ENCODE peak calls at places on chromosomes 1 and 21, in ten cellular contexts. C is mammary epithelial cell; H is breast epithelium; U is brain microvascular endothelial cell; D is CD4-positive, alpha-beta T cell; Q is psoas muscle; N is GM13976; Z is HFFc6; W is GM10248; F is fibroblast of the aortic adventitia. G is an unnamed sample.

GRCh38 chr1:229272164-229273158 is 1.6 kb downstream of the RAB4A start:
- DNase-seq in F (no peak), H (no peak), U (no peak), Z (no peak), D (no peak), W (no peak), C (no peak), Q (no peak), N (no peak), G (no peak)

GRCh38 chr1:116827607-116828125 is 73.4 kb downstream of the CD2 start:
- DNase-seq in D (no peak), N (no peak), H (no peak), F (no peak), W (no peak), Z (no peak), U (no peak), C (no peak), Q (no peak), G (no peak)

GRCh38 chr21:34131586-34131985 is 58.2 kb downstream of the MRPS6 start:
- DNase-seq in W (no peak), C (no peak), D (no peak), N (no peak), Z (no peak), Q (no peak), H (no peak), F (no peak), U (no peak), G (no peak)

GRCh38 chr1:59261537-59261936 is 35.4 kb upstream of the FGGY start:
- DNase-seq in H (no peak), W (no peak), N (no peak), Q (no peak), Z (no peak), D (no peak), U (no peak), C (no peak), F (peak), G (no peak)

GRCh38 chr1:202189012-202189790 is 4.4 kb upstream of the LGR6 start:
- DNase-seq in U (peak), Z (peak), N (peak), F (peak), H (peak), D (peak), C (peak), W (peak), Q (peak), G (peak)

GRCh38 chr1:69497847-69498246 is 69.9 kb upstream of the LRRC7 start:
- DNase-seq in H (no peak), C (no peak), Q (no peak), W (no peak), F (no peak), U (peak), D (no peak), Z (no peak), N (no peak), G (no peak)

GRCh38 chr1:97901017-97901658 is 19.7 kb downstream of the DPYD start:
- DNase-seq in N (no peak), F (peak), Q (no peak), W (no peak), C (no peak), U (no peak), D (no peak), Z (peak), H (no peak), G (no peak)

GRCh38 chr1:1250828-1251284 is 4.3 kb upstream of the C1QTNF12 start:
- DNase-seq in W (peak), Z (no peak), F (no peak), H (no peak), N (peak), U (no peak), C (peak), D (peak), Q (peak), G (no peak)

GRCh38 chr21:38802050-38803026 is 3.4 kb upstream of the ETS2 start:
- DNase-seq in U (no peak), W (no peak), N (no peak), Z (no peak), H (no peak), D (no peak), C (no peak), Q (no peak), F (no peak), G (no peak)

GRCh38 chr1:110017792-110018191 is 16.6 kb upstream of the STRIP1 start:
- DNase-seq in Q (no peak), C (peak), W (no peak), H (no peak), Z (no peak), U (no peak), D (no peak), F (no peak), N (no peak), G (no peak)

GRCh38 chr21:40166291-40166843 is 299.1 kb downstream of the PCP4 start:
- DNase-seq in C (no peak), H (no peak), N (no peak), F (no peak), Q (no peak), W (no peak), D (no peak), U (no peak), Z (peak), G (no peak)
- TF ChIP-seq CTCF in C (peak), H (no peak), N (no peak), F (no peak), Q (no peak), W (no peak), D (no peak), U (no peak), Z (peak), G (no peak)

GRCh38 chr1:46671554-46671953 is at the start of gene TEX38:
- DNase-seq in U (no peak), Z (no peak), W (no peak), N (no peak), H (no peak), C (no peak), F (no peak), Q (no peak), D (no peak), G (no peak)

GRCh38 chr1:46670134-46670533 is 1.5 kb upstream of the TEX38 start:
- DNase-seq in H (no peak), N (no peak), F (no peak), C (no peak), W (no peak), U (no peak), D (no peak), Q (no peak), Z (no peak), G (no peak)

GRCh38 chr1:46665983-46666382 is 2.2 kb downstream of the ATPAF1 start:
- DNase-seq in D (no peak), F (no peak), Z (no peak), C (no peak), W (no peak), N (no peak), Q (no peak), H (no peak), U (no peak), G (no peak)

GRCh38 chr1:46673749-46674182 is 2.1 kb downstream of the TEX38 start:
- DNase-seq in Z (peak), N (no peak), F (no peak), D (no peak), H (no peak), C (no peak), W (no peak), U (peak), Q (no peak), G (no peak)

GRCh38 chr1:46667782-46668760 is at the start of gene ATPAF1:
- DNase-seq in C (peak), N (peak), W (peak), H (peak), U (peak), Q (peak), D (peak), F (peak), Z (peak), G (peak)
- TF ChIP-seq CTCF in C (no peak), N (no peak), W (no peak), H (no peak), U (no peak), Q (no peak), D (no peak), F (no peak), Z (no peak), G (no peak)

GRCh38 chr1:83581747-83582146 is 417.2 kb downstream of the TTLL7 start:
- DNase-seq in Q (no peak), C (no peak), N (no peak), U (no peak), W (no peak), Z (no peak), D (no peak), H (no peak), F (no peak), G (no peak)

GRCh38 chr1:83588140-83588539 is 410.8 kb downstream of the TTLL7 start:
- DNase-seq in U (no peak), Q (no peak), D (no peak), C (no peak), Z (no peak), W (no peak), F (no peak), H (no peak), N (no peak), G (no peak)

DNA sequence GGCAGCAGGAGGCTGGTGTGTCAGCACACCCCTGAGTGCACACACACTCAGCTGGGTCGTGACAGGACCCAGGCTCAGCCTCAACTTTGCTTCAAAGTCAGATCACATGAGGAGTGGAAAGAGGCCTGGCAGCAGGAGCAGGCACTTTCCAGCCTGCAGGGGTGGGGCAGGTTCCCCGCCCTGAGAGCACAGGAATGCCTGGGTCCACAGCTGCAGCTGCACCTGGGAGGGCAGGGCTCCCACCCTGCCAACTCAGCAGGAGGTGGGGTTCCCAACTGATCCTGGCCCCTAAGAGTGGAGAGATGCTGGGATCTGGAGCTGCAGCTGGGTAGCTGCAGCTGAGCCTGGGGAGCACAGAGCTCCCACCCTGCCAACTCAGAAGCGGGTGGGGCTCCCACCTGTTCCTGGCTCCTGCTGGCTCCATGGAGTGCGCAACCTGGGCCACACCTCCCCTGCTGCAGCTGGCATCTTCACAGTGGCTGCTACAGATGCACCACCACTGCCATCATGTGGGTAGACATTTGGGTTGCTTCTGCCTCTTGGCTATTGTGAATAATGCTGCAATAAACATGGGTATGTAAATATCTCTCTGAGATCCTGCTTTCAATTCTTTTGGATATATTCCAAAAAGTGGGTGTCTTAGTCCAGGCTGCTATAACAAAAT is 415.4 kb downstream of the TTLL7 start:
- DNase-seq in Q (no peak), U (no peak), C (no peak), Z (no peak), F (peak), W (no peak), N (no peak), H (no peak), D (peak), G (no peak)
- TF ChIP-seq CTCF in Q (no peak), U (no peak), C (peak), Z (no peak), F (no peak), W (peak), N (no peak), H (no peak), D (peak), G (no peak)

GRCh38 chr21:36606292-36606982 is 92.5 kb upstream of the SIM2 start:
- DNase-seq in F (no peak), D (no peak), H (no peak), N (no peak), U (no peak), Q (no peak), Z (no peak), W (no peak), C (no peak), G (peak)
- TF ChIP-seq CTCF in F (no peak), D (no peak), H (no peak), N (no peak), U (no peak), Q (no peak), Z (no peak), W (no peak), C (no peak), G (peak)

GRCh38 chr1:21586926-21587601 is 77.8 kb downstream of the ALPL start:
- DNase-seq in H (peak), N (no peak), U (peak), Q (peak), C (peak), D (no peak), F (peak), W (no peak), Z (peak), G (no peak)
- TF ChIP-seq CTCF in H (no peak), N (no peak), U (peak), Q (no peak), C (no peak), D (no peak), F (no peak), W (no peak), Z (peak), G (no peak)

GRCh38 chr1:167715653-167716302 is 6.0 kb upstream of the MPZL1 start:
- DNase-seq in U (no peak), Z (no peak), H (no peak), N (no peak), W (no peak), C (no peak), D (no peak), F (no peak), Q (no peak), G (no peak)
- TF ChIP-seq CTCF in U (no peak), Z (no peak), H (no peak), N (no peak), W (no peak), C (no peak), D (peak), F (no peak), Q (no peak), G (no peak)

GRCh38 chr1:248924696-248925532 is 18.9 kb downstream of the PGBD2 start:
- DNase-seq in F (peak), H (no peak), Q (no peak), U (peak), Z (peak), N (peak), C (peak), D (no peak), W (peak), G (peak)
- TF ChIP-seq CTCF in F (peak), H (no peak), Q (peak), U (peak), Z (peak), N (peak), C (peak), D (peak), W (peak), G (peak)

GRCh38 chr1:217747156-217747769 is 116.1 kb downstream of the SPATA17 start:
- DNase-seq in N (peak), D (no peak), C (peak), F (peak), W (peak), H (no peak), Z (peak), Q (no peak), U (peak), G (no peak)
- TF ChIP-seq CTCF in N (no peak), D (peak), C (peak), F (peak), W (peak), H (no peak), Z (peak), Q (peak), U (peak), G (peak)

G was measured in glutamatergic neuron.